ENCODE peak calls at places on chromosomes 5 and 9, in eight cellular contexts. One of them, this sample, is unnamed. For H3K4me1, the result is how much of the 10 kb centered on the place peaks cover.

GRCh38 chr9:98357921-98358535 is 102.6 kb upstream of the TBC1D2 start:
- DNase-seq in stomach: no peak
- DNase-seq in A549: no peak
- DNase-seq in tibial nerve: no peak
- DNase-seq in sigmoid colon: no peak
- DNase-seq in transverse colon: no peak
- DNase-seq in ovary: no peak
- DNase-seq in suprapubic skin: no peak
- DNase-seq in this sample: no peak

GRCh38 chr5:158805195-158805594 is 294.5 kb downstream of the EBF1 start:
- DNase-seq in suprapubic skin: no peak
- DNase-seq in sigmoid colon: no peak
- DNase-seq in A549: no peak
- DNase-seq in transverse colon: no peak
- DNase-seq in tibial nerve: no peak
- DNase-seq in stomach: no peak
- DNase-seq in ovary: no peak
- DNase-seq in this sample: no peak

GRCh38 chr9:94584555-94584954 is 9.1 kb downstream of the FBP2 start:
- DNase-seq in transverse colon: no peak
- DNase-seq in tibial nerve: no peak
- DNase-seq in ovary: no peak
- DNase-seq in suprapubic skin: no peak
- DNase-seq in stomach: no peak
- DNase-seq in sigmoid colon: no peak
- DNase-seq in A549: no peak
- DNase-seq in this sample: no peak

GRCh38 chr9:137492464-137493162 is 33.5 kb upstream of the NSMF start:
- DNase-seq in transverse colon: peak
- DNase-seq in sigmoid colon: no peak
- DNase-seq in tibial nerve: no peak
- DNase-seq in stomach: no peak
- DNase-seq in A549: peak
- DNase-seq in suprapubic skin: no peak
- DNase-seq in ovary: no peak
- DNase-seq in this sample: no peak

GRCh38 chr5:55344392-55344992 is 36.7 kb downstream of the MTREX start:
- DNase-seq in suprapubic skin: no peak
- DNase-seq in A549: peak
- DNase-seq in sigmoid colon: peak
- DNase-seq in transverse colon: peak
- DNase-seq in stomach: peak
- DNase-seq in ovary: peak
- DNase-seq in tibial nerve: peak
- DNase-seq in this sample: no peak

GRCh38 chr5:139180850-139181785 is 17.1 kb downstream of the SIL1 start:
- DNase-seq in stomach: no peak
- DNase-seq in A549: no peak
- DNase-seq in transverse colon: no peak
- DNase-seq in sigmoid colon: no peak
- DNase-seq in suprapubic skin: no peak
- DNase-seq in ovary: no peak
- DNase-seq in tibial nerve: no peak
- DNase-seq in this sample: no peak

GRCh38 chr9:16133556-16134227 is 580.8 kb downstream of the CCDC171 start:
- DNase-seq in suprapubic skin: no peak
- DNase-seq in ovary: peak
- DNase-seq in stomach: no peak
- DNase-seq in transverse colon: peak
- DNase-seq in A549: peak
- DNase-seq in sigmoid colon: no peak
- DNase-seq in tibial nerve: no peak
- DNase-seq in this sample: no peak

GRCh38 chr9:13267743-13268142 is 11.7 kb downstream of the MPDZ start:
- DNase-seq in stomach: no peak
- DNase-seq in suprapubic skin: no peak
- DNase-seq in sigmoid colon: no peak
- DNase-seq in A549: peak
- DNase-seq in ovary: no peak
- DNase-seq in tibial nerve: no peak
- DNase-seq in transverse colon: no peak
- DNase-seq in this sample: no peak

GRCh38 chr9:93822229-93822628 is 132.9 kb downstream of the BARX1 start:
- DNase-seq in tibial nerve: no peak
- DNase-seq in A549: no peak
- DNase-seq in transverse colon: no peak
- DNase-seq in suprapubic skin: no peak
- DNase-seq in stomach: no peak
- DNase-seq in sigmoid colon: no peak
- DNase-seq in ovary: no peak
- DNase-seq in this sample: no peak

GRCh38 chr5:138770977-138771376 is 17.8 kb downstream of the CTNNA1 start:
- DNase-seq in stomach: no peak
- DNase-seq in transverse colon: no peak
- DNase-seq in tibial nerve: no peak
- DNase-seq in A549: no peak
- DNase-seq in ovary: no peak
- DNase-seq in sigmoid colon: no peak
- DNase-seq in suprapubic skin: no peak
- DNase-seq in this sample: no peak

GRCh38 chr9:99143661-99144060 is 38.7 kb downstream of the TGFBR1 start:
- DNase-seq in stomach: no peak
- DNase-seq in transverse colon: no peak
- DNase-seq in tibial nerve: no peak
- DNase-seq in ovary: no peak
- DNase-seq in suprapubic skin: no peak
- DNase-seq in sigmoid colon: no peak
- DNase-seq in A549: no peak
- DNase-seq in this sample: no peak

GRCh38 chr5:168611163-168611562 is 32.0 kb upstream of the PANK3 start:
- DNase-seq in suprapubic skin: no peak
- DNase-seq in stomach: no peak
- DNase-seq in sigmoid colon: no peak
- DNase-seq in A549: no peak
- DNase-seq in ovary: no peak
- DNase-seq in tibial nerve: no peak
- DNase-seq in transverse colon: no peak
- DNase-seq in this sample: no peak

GRCh38 chr9:78295177-78295575 is 1.7 kb upstream of the PSAT1 start:
- DNase-seq in suprapubic skin: no peak
- DNase-seq in ovary: no peak
- DNase-seq in A549: no peak
- DNase-seq in transverse colon: no peak
- DNase-seq in stomach: no peak
- DNase-seq in sigmoid colon: no peak
- DNase-seq in tibial nerve: no peak
- DNase-seq in this sample: no peak

GRCh38 chr9:93169444-93169843 is 14.5 kb upstream of the WNK2 start:
- DNase-seq in tibial nerve: no peak
- DNase-seq in stomach: no peak
- DNase-seq in A549: no peak
- DNase-seq in sigmoid colon: no peak
- DNase-seq in suprapubic skin: no peak
- DNase-seq in ovary: no peak
- DNase-seq in transverse colon: no peak
- DNase-seq in this sample: no peak

GRCh38 chr9:37617837-37618236 is 25.4 kb upstream of the TOMM5 start:
- DNase-seq in tibial nerve: no peak
- DNase-seq in ovary: no peak
- DNase-seq in transverse colon: no peak
- DNase-seq in stomach: no peak
- DNase-seq in sigmoid colon: no peak
- DNase-seq in suprapubic skin: no peak
- DNase-seq in A549: no peak
- DNase-seq in this sample: no peak

GRCh38 chr5:27083763-27084420 is 45.5 kb upstream of the CDH9 start:
- DNase-seq in suprapubic skin: no peak
- DNase-seq in tibial nerve: no peak
- DNase-seq in transverse colon: no peak
- DNase-seq in sigmoid colon: no peak
- DNase-seq in A549: no peak
- DNase-seq in stomach: no peak
- DNase-seq in ovary: no peak
- DNase-seq in this sample: no peak

GRCh38 chr9:86184125-86184524 is 75.3 kb downstream of the C9orf153 start:
- DNase-seq in stomach: no peak
- DNase-seq in transverse colon: no peak
- DNase-seq in suprapubic skin: no peak
- DNase-seq in A549: no peak
- DNase-seq in ovary: no peak
- DNase-seq in tibial nerve: no peak
- DNase-seq in sigmoid colon: no peak
- DNase-seq in this sample: peak

GRCh38 chr5:16777432-16777831 is 158.7 kb downstream of the MYO10 start:
- DNase-seq in sigmoid colon: no peak
- DNase-seq in ovary: no peak
- DNase-seq in tibial nerve: no peak
- DNase-seq in transverse colon: no peak
- DNase-seq in suprapubic skin: no peak
- DNase-seq in A549: no peak
- DNase-seq in stomach: no peak
- DNase-seq in this sample: no peak

GRCh38 chr5:114362977-114363721 is 1.3 kb downstream of the KCNN2 start:
- DNase-seq in suprapubic skin: peak
- DNase-seq in sigmoid colon: no peak
- DNase-seq in transverse colon: no peak
- DNase-seq in A549: no peak
- DNase-seq in tibial nerve: no peak
- DNase-seq in ovary: no peak
- DNase-seq in stomach: no peak
- DNase-seq in this sample: no peak

GRCh38 chr9:9919174-9919573 is 693.6 kb downstream of the PTPRD start:
- DNase-seq in transverse colon: no peak
- DNase-seq in A549: no peak
- DNase-seq in stomach: no peak
- DNase-seq in sigmoid colon: no peak
- DNase-seq in ovary: no peak
- DNase-seq in suprapubic skin: no peak
- DNase-seq in tibial nerve: no peak
- DNase-seq in this sample: no peak

GRCh38 chr9:126953089-126953809 is 38.7 kb downstream of the RALGPS1 start:
- DNase-seq in ovary: no peak
- DNase-seq in transverse colon: no peak
- DNase-seq in tibial nerve: no peak
- DNase-seq in stomach: no peak
- DNase-seq in A549: no peak
- DNase-seq in sigmoid colon: no peak
- DNase-seq in suprapubic skin: no peak
- DNase-seq in this sample: no peak

GRCh38 chr9:101235105-101235866 is 149.5 kb downstream of the BAAT start:
- DNase-seq in stomach: no peak
- DNase-seq in sigmoid colon: no peak
- DNase-seq in transverse colon: no peak
- DNase-seq in A549: no peak
- DNase-seq in tibial nerve: no peak
- DNase-seq in suprapubic skin: no peak
- DNase-seq in ovary: no peak
- DNase-seq in this sample: no peak

GRCh38 chr5:143140492-143141231 is 262.8 kb downstream of the NR3C1 start:
- DNase-seq in stomach: peak
- DNase-seq in suprapubic skin: no peak
- DNase-seq in ovary: no peak
- DNase-seq in sigmoid colon: no peak
- DNase-seq in tibial nerve: no peak
- DNase-seq in A549: no peak
- DNase-seq in transverse colon: peak
- DNase-seq in this sample: no peak

DNA sequence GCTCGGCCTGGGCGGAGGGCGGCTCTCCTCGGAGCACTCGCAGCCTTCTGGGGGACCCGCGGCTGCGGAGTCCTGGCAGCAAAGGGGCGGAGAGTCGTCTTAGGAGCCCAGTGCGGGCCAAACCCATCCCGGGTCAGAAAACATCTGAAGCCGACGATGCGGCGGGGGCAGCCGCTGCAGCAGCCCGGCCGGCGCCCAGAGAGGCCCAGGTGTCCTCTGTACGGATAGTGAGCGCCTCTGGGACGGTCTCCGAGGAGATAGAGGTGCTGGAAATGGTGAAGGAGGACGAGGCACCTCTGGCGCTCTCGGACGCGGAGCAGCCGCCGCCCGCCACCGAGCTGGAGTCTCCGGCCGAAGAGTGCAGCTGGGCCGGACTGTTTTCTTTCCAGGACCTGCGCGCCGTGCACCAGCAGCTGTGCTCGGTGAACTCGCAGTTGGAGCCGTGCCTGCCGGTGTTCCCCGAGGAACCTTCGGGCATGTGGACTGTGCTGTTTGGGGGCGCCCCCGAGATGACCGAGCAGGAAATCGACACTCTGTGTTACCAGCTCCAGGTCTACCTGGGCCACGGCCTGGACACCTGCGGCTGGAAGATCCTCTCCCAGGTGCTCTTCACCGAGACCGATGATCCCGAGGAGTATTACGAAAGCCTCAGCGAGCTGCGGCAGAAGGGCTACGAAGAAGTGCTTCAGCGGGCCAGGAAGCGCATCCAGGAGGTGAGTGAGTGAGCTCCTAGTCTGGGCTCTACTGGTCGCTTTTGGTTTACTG is 1.2 kb downstream of the JMY start:
- DNase-seq in transverse colon: peak
- DNase-seq in suprapubic skin: peak
- DNase-seq in tibial nerve: no peak
- DNase-seq in stomach: peak
- DNase-seq in sigmoid colon: peak
- DNase-seq in ovary: peak
- DNase-seq in A549: peak
- DNase-seq in this sample: peak
- TF ChIP-seq POLR2A in transverse colon: no peak
- TF ChIP-seq POLR2A in suprapubic skin: no peak
- TF ChIP-seq POLR2A in tibial nerve: no peak
- TF ChIP-seq POLR2A in stomach: no peak
- TF ChIP-seq POLR2A in sigmoid colon: no peak
- TF ChIP-seq POLR2A in ovary: no peak
- TF ChIP-seq POLR2A in A549: no peak
- TF ChIP-seq POLR2A in this sample: no peak

GRCh38 chr5:180636403-180637075 is 12.9 kb downstream of the FLT4 start:
- DNase-seq in sigmoid colon: peak
- DNase-seq in transverse colon: no peak
- DNase-seq in ovary: no peak
- DNase-seq in stomach: no peak
- DNase-seq in A549: no peak
- DNase-seq in suprapubic skin: peak
- DNase-seq in tibial nerve: no peak
- DNase-seq in this sample: no peak
- TF ChIP-seq EP300 in sigmoid colon: no peak
- TF ChIP-seq EP300 in transverse colon: no peak
- TF ChIP-seq EP300 in ovary: no peak
- TF ChIP-seq EP300 in stomach: no peak
- TF ChIP-seq EP300 in A549: no peak
- TF ChIP-seq EP300 in suprapubic skin: no peak
- TF ChIP-seq EP300 in tibial nerve: no peak
- TF ChIP-seq EP300 in this sample: no peak

GRCh38 chr9:74500584-74500924 is 3.4 kb downstream of the RORB start:
- DNase-seq in ovary: no peak
- DNase-seq in sigmoid colon: no peak
- DNase-seq in A549: no peak
- DNase-seq in suprapubic skin: no peak
- DNase-seq in transverse colon: no peak
- DNase-seq in tibial nerve: no peak
- DNase-seq in stomach: no peak
- DNase-seq in this sample: no peak
- H3K4me1 ChIP-seq in ovary: under half
- H3K4me1 ChIP-seq in sigmoid colon: under half
- H3K4me1 ChIP-seq in A549: under half
- H3K4me1 ChIP-seq in suprapubic skin: under half
- H3K4me1 ChIP-seq in transverse colon: under half
- H3K4me1 ChIP-seq in tibial nerve: under half
- H3K4me1 ChIP-seq in stomach: under half
- H3K4me1 ChIP-seq in this sample: under half

GRCh38 chr5:172833691-172834569 is at the start of gene ERGIC1:
- DNase-seq in ovary: peak
- DNase-seq in transverse colon: peak
- DNase-seq in A549: peak
- DNase-seq in tibial nerve: peak
- DNase-seq in stomach: peak
- DNase-seq in suprapubic skin: peak
- DNase-seq in sigmoid colon: peak
- DNase-seq in this sample: peak
- TF ChIP-seq POLR2A in ovary: peak
- TF ChIP-seq POLR2A in transverse colon: peak
- TF ChIP-seq POLR2A in A549: peak
- TF ChIP-seq POLR2A in tibial nerve: peak
- TF ChIP-seq POLR2A in stomach: no peak
- TF ChIP-seq POLR2A in suprapubic skin: no peak
- TF ChIP-seq POLR2A in sigmoid colon: peak
- TF ChIP-seq POLR2A in this sample: no peak

This sample was measured in upper lobe of left lung.